ENCODE peak calls at places on chromosome 12, in five cellular contexts. S is neuronal stem cell, W is mesenchymal stem cell, L is H1, C is H9. V is an unnamed sample.

GRCh38 chr12:119008691-119009221 is 27.4 kb downstream of the SRRM4 start:
- DNase-seq in C (peak), S (peak), L (peak), W (no peak), V (no peak)

GRCh38 chr12:51590347-51591019 is 550 bp upstream of the SCN8A start:
- DNase-seq in L (peak), S (peak), C (no peak), W (peak), V (peak)

GRCh38 chr12:89825591-89826449 is 117.2 kb upstream of the ATP2B1 start:
- DNase-seq in W (peak), L (no peak), C (no peak), S (no peak), V (peak)

GRCh38 chr12:48286665-48287064 is 64.1 kb downstream of the ZNF641 start:
- DNase-seq in S (no peak), L (no peak), C (no peak), W (no peak), V (peak)

GRCh38 chr12:51932218-51933076 is 19.1 kb upstream of the ACVR1B start:
- DNase-seq in W (no peak), S (no peak), L (no peak), C (no peak), V (no peak)

GRCh38 chr12:106900554-106900953 is 55.2 kb upstream of the TMEM263 start:
- DNase-seq in C (no peak), L (no peak), W (no peak), S (no peak), V (no peak)

GRCh38 chr12:88111074-88111652 is 30.7 kb downstream of the CEP290 start:
- DNase-seq in L (no peak), S (peak), W (peak), C (no peak), V (peak)

GRCh38 chr12:70007687-70008086 is 182.7 kb downstream of the MYRFL start:
- DNase-seq in W (no peak), L (no peak), S (no peak), C (no peak), V (no peak)

GRCh38 chr12:49741882-49742620 is 694 bp downstream of the TMBIM6 start:
- DNase-seq in L (peak), W (peak), S (no peak), C (peak), V (peak)

GRCh38 chr12:76586764-76587395 is 27.3 kb upstream of the OSBPL8 start:
- DNase-seq in W (peak), L (no peak), S (peak), C (no peak), V (peak)

GRCh38 chr12:89064151-89064550 is 288.1 kb downstream of the DUSP6 start:
- DNase-seq in W (no peak), C (no peak), S (no peak), L (no peak), V (no peak)

GRCh38 chr12:1122803-1123202 is 131.8 kb downstream of the ERC1 start:
- DNase-seq in S (no peak), W (peak), L (no peak), C (no peak), V (peak)

DNA sequence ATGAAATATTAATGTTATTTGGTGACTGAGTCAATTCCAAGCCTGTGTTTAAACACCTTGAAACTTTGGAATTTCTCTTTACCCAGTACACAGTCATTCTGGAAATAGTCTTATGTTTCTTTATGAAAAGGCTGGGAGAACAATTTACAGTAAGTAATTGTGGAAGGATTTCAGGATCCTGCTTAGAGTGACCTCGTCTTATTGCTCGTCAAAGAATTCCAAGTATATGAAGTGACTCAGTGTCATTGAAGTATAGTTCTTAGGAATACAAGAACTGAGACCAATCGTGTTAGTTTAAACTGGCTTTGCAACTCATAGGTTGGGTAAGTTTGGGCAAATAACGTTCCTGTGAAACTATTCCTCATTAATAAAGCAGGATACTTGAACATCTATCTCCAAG is 634.3 kb downstream of the SLC16A7 start:
- DNase-seq in L (no peak), C (no peak), S (no peak), W (no peak), V (no peak)
- H2BK5ac ChIP-seq in L (no peak), C (no peak), S (no peak), W (no peak), V (no peak)

DNA sequence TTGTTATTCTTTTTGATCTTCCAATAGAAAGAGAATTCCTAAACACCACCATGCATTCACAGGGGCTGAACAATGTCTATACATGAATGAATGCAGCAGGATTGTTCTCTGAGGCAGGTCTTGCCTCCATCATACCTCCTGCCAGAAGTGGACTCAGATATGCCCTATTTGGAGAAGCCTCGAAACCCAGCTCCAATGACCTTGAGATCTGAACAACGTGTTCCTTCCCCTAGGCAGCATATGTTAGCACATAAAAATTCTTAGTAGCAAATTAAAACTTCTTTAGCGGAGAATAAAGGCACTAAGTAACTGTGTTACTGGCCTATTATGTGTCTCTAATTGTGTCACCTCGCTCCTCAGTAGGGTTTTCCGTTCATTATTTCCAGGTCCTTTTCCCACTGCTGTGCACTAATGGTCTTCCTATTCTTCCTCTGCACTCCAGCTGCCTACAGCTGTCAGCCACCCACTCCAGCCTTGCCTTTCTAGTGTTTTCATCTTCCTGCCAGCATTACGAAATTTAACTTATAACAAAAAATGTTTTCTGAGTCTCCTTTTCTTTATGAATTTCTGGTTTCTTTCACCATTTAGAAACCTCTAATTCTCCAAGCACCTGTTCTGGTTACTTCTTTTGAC is 62.6 kb upstream of the IGF1 start:
- DNase-seq in S (no peak), L (no peak), C (no peak), W (no peak), V (no peak)
- H3K18ac ChIP-seq in S (no peak), L (no peak), C (no peak), W (no peak), V (no peak)

GRCh38 chr12:96687719-96688118 is 198.3 kb downstream of the CFAP54 start:
- DNase-seq in L (no peak), C (no peak), S (no peak), W (no peak), V (no peak)
- H2BK5ac ChIP-seq in L (no peak), C (no peak), S (no peak), W (no peak), V (no peak)

GRCh38 chr12:122022393-122023338 is 982 bp downstream of the BCL7A start:
- DNase-seq in S (no peak), W (peak), C (peak), L (peak), V (peak)

GRCh38 chr12:122024132-122024785 is 2.6 kb downstream of the BCL7A start:
- DNase-seq in L (no peak), S (no peak), C (no peak), W (peak), V (no peak)

GRCh38 chr12:122021193-122021821 is 377 bp upstream of the BCL7A start:
- DNase-seq in C (peak), W (peak), L (peak), S (no peak), V (peak)

GRCh38 chr12:122021822-122022392 is at the start of gene BCL7A:
- DNase-seq in W (peak), C (peak), S (peak), L (peak), V (peak)

GRCh38 chr12:122023339-122024131 is 1.9 kb downstream of the BCL7A start:
- DNase-seq in L (peak), W (peak), C (peak), S (no peak), V (peak)
- H3K18ac ChIP-seq in L (peak), W (no peak), C (peak), S (peak), V (peak)

GRCh38 chr12:93868771-93869170 is 191.6 kb downstream of the CRADD start:
- DNase-seq in L (no peak), C (no peak), W (no peak), S (no peak), V (no peak)
- H2BK5ac ChIP-seq in L (no peak), C (no peak), W (no peak), S (no peak), V (no peak)

DNA sequence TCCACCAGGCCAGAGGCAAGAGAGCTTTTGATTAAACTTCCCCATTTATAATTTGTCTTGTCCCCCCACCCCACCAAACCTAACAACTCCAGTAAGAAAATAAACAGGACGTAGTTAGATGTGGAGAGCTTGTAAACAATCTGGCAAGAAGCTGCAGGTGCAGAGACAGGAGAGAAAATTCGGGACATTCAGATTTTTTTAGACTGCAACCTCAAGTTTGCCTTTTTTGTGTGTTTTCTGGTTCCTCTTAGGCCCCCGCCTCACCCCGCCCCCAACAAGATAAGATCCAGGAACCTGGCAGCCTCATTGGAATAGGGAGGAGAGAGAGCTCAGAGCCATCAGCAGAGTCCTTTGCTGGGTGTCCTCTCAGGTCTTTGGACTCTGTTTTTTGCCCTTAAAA is 2.8 kb downstream of the HOXC10 start:
- DNase-seq in L (no peak), W (no peak), C (no peak), S (no peak), V (no peak)
- H3K18ac ChIP-seq in L (no peak), W (no peak), C (no peak), S (no peak), V (no peak)

GRCh38 chr12:72491399-72491798 is 219.2 kb downstream of the TRHDE start:
- DNase-seq in L (no peak), W (no peak), S (no peak), C (no peak), V (no peak)
- H2BK5ac ChIP-seq in L (no peak), W (no peak), S (no peak), C (no peak), V (no peak)

GRCh38 chr12:114769634-114770033 is 85.7 kb upstream of the TBX3 start:
- DNase-seq in W (peak), S (no peak), L (no peak), C (no peak), V (no peak)

GRCh38 chr12:114779203-114779602 is 95.2 kb upstream of the TBX3 start:
- DNase-seq in C (no peak), S (no peak), W (no peak), L (no peak), V (peak)

GRCh38 chr12:114770323-114770722 is 86.3 kb upstream of the TBX3 start:
- DNase-seq in S (no peak), L (no peak), W (no peak), C (no peak), V (peak)

GRCh38 chr12:114777052-114777451 is 93.1 kb upstream of the TBX3 start:
- DNase-seq in S (no peak), L (no peak), C (no peak), W (no peak), V (no peak)

DNA sequence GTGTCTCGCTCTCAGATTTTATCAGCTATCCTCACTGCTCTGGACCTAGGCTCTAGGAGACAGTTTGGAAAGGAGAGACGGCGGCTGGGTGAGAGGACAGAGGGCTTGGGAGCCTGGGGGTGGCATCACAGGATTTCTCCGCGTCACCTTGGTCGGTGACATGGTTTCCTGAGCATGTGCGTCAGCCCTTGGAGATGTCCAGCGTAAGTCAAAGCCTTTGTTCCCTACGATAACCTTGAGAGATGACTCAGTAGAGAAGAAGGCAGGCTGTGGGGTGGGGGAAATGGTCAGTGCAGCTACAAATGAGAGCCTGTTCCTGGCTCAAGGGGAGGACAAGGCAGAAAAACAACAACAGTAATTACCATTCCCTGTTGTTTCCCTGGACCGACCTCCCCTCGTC is 90.2 kb upstream of the TBX3 start:
- DNase-seq in C (no peak), W (peak), L (no peak), S (no peak), V (peak)
- H3K18ac ChIP-seq in C (no peak), W (peak), L (no peak), S (peak), V (no peak)

GRCh38 chr12:32005496-32006125 is 46.4 kb downstream of the RESF1 start:
- DNase-seq in W (no peak), C (no peak), S (no peak), L (no peak), V (peak)

GRCh38 chr12:32012249-32012785 is 53.1 kb downstream of the RESF1 start:
- DNase-seq in L (no peak), C (no peak), S (no peak), W (no peak), V (no peak)

DNA sequence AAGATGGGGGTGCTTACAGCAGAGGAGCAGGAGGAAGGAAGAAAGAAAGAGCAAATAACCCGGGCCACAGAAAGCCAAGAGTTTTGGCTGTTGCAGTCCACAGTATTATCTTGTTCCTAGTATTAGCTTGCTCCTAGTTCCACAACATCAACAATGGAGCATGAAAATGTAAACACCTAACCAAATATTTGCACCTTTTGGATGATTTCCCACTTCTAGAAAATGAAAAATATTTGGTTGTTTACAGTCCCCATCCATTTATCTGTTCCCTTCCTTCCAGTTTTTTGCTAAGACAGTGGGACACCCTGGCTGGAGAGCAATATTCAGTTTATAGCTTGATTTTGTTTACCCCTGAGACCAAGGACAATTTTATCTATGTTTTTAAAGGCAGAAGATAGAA is 51.4 kb downstream of the RESF1 start:
- DNase-seq in S (no peak), C (no peak), W (no peak), L (no peak), V (no peak)
- H2BK5ac ChIP-seq in S (no peak), C (no peak), W (no peak), L (no peak), V (no peak)